ENCODE peak calls at places on chromosomes 1 and 21, in nine cellular contexts. One of them, this sample, is unnamed.

GRCh38 chr1:43067856-43068751 is 104.0 kb downstream of the EBNA1BP2 start:
- DNase-seq in MM.1S: no peak
- DNase-seq in tibial artery: no peak
- DNase-seq in heart right ventricle: no peak
- DNase-seq in tibial nerve: no peak
- DNase-seq in left ventricle myocardium inferior: no peak
- DNase-seq in foreskin fibroblast: no peak
- DNase-seq in endothelial cell of umbilical vein: no peak
- DNase-seq in pancreas: no peak
- DNase-seq in this sample: peak

GRCh38 chr1:161884475-161884874 is 118.4 kb downstream of the ATF6 start:
- DNase-seq in tibial nerve: no peak
- DNase-seq in pancreas: no peak
- DNase-seq in left ventricle myocardium inferior: no peak
- DNase-seq in MM.1S: no peak
- DNase-seq in heart right ventricle: no peak
- DNase-seq in foreskin fibroblast: no peak
- DNase-seq in endothelial cell of umbilical vein: no peak
- DNase-seq in tibial artery: no peak
- DNase-seq in this sample: no peak

GRCh38 chr21:16592399-16592798 is 862.6 kb downstream of the USP25 start:
- DNase-seq in foreskin fibroblast: no peak
- DNase-seq in tibial nerve: no peak
- DNase-seq in left ventricle myocardium inferior: no peak
- DNase-seq in heart right ventricle: no peak
- DNase-seq in tibial artery: no peak
- DNase-seq in endothelial cell of umbilical vein: no peak
- DNase-seq in MM.1S: no peak
- DNase-seq in pancreas: no peak
- DNase-seq in this sample: no peak

GRCh38 chr1:60835649-60836048 is 246.7 kb upstream of the NFIA start:
- DNase-seq in endothelial cell of umbilical vein: no peak
- DNase-seq in foreskin fibroblast: no peak
- DNase-seq in tibial artery: no peak
- DNase-seq in MM.1S: no peak
- DNase-seq in heart right ventricle: no peak
- DNase-seq in left ventricle myocardium inferior: no peak
- DNase-seq in tibial nerve: no peak
- DNase-seq in pancreas: no peak
- DNase-seq in this sample: no peak

GRCh38 chr1:113879459-113880038 is 7.8 kb downstream of the BCL2L15 start:
- DNase-seq in tibial nerve: no peak
- DNase-seq in heart right ventricle: no peak
- DNase-seq in tibial artery: no peak
- DNase-seq in pancreas: no peak
- DNase-seq in endothelial cell of umbilical vein: no peak
- DNase-seq in left ventricle myocardium inferior: no peak
- DNase-seq in foreskin fibroblast: no peak
- DNase-seq in MM.1S: no peak
- DNase-seq in this sample: no peak

GRCh38 chr1:59732219-59732955 is 82.4 kb upstream of the HOOK1 start:
- DNase-seq in endothelial cell of umbilical vein: no peak
- DNase-seq in tibial nerve: no peak
- DNase-seq in pancreas: no peak
- DNase-seq in MM.1S: no peak
- DNase-seq in foreskin fibroblast: no peak
- DNase-seq in tibial artery: no peak
- DNase-seq in heart right ventricle: no peak
- DNase-seq in left ventricle myocardium inferior: no peak
- DNase-seq in this sample: no peak

GRCh38 chr1:220751130-220751529 is 3.0 kb downstream of the MTARC2 start:
- DNase-seq in endothelial cell of umbilical vein: no peak
- DNase-seq in heart right ventricle: no peak
- DNase-seq in MM.1S: no peak
- DNase-seq in tibial artery: no peak
- DNase-seq in left ventricle myocardium inferior: no peak
- DNase-seq in pancreas: no peak
- DNase-seq in foreskin fibroblast: no peak
- DNase-seq in tibial nerve: no peak
- DNase-seq in this sample: no peak

GRCh38 chr1:192633533-192634258 is 2.3 kb upstream of the RGS13 start:
- DNase-seq in tibial artery: no peak
- DNase-seq in pancreas: no peak
- DNase-seq in endothelial cell of umbilical vein: no peak
- DNase-seq in MM.1S: no peak
- DNase-seq in left ventricle myocardium inferior: no peak
- DNase-seq in tibial nerve: no peak
- DNase-seq in heart right ventricle: no peak
- DNase-seq in foreskin fibroblast: no peak
- DNase-seq in this sample: no peak

GRCh38 chr1:154157520-154158306 is 2.8 kb upstream of the NUP210L start:
- DNase-seq in pancreas: no peak
- DNase-seq in tibial nerve: no peak
- DNase-seq in left ventricle myocardium inferior: no peak
- DNase-seq in heart right ventricle: peak
- DNase-seq in foreskin fibroblast: no peak
- DNase-seq in endothelial cell of umbilical vein: no peak
- DNase-seq in tibial artery: no peak
- DNase-seq in MM.1S: no peak
- DNase-seq in this sample: no peak

GRCh38 chr1:17020502-17020901 is 8.8 kb upstream of the ATP13A2 start:
- DNase-seq in tibial artery: no peak
- DNase-seq in pancreas: no peak
- DNase-seq in tibial nerve: no peak
- DNase-seq in heart right ventricle: no peak
- DNase-seq in left ventricle myocardium inferior: no peak
- DNase-seq in foreskin fibroblast: no peak
- DNase-seq in endothelial cell of umbilical vein: no peak
- DNase-seq in MM.1S: no peak
- DNase-seq in this sample: no peak

GRCh38 chr21:37225440-37225839 is 41.7 kb downstream of the VPS26C start:
- DNase-seq in left ventricle myocardium inferior: no peak
- DNase-seq in endothelial cell of umbilical vein: no peak
- DNase-seq in heart right ventricle: no peak
- DNase-seq in foreskin fibroblast: no peak
- DNase-seq in MM.1S: no peak
- DNase-seq in tibial nerve: no peak
- DNase-seq in pancreas: no peak
- DNase-seq in tibial artery: no peak
- DNase-seq in this sample: no peak

GRCh38 chr1:70459502-70460225 is 48.6 kb downstream of the CTH start:
- DNase-seq in pancreas: no peak
- DNase-seq in left ventricle myocardium inferior: no peak
- DNase-seq in foreskin fibroblast: peak
- DNase-seq in endothelial cell of umbilical vein: no peak
- DNase-seq in tibial artery: no peak
- DNase-seq in heart right ventricle: no peak
- DNase-seq in tibial nerve: no peak
- DNase-seq in MM.1S: no peak
- DNase-seq in this sample: peak

GRCh38 chr1:15353839-15354579 is 55.7 kb upstream of the EFHD2 start:
- DNase-seq in pancreas: no peak
- DNase-seq in endothelial cell of umbilical vein: no peak
- DNase-seq in heart right ventricle: no peak
- DNase-seq in tibial artery: no peak
- DNase-seq in tibial nerve: no peak
- DNase-seq in MM.1S: no peak
- DNase-seq in foreskin fibroblast: no peak
- DNase-seq in left ventricle myocardium inferior: no peak
- DNase-seq in this sample: peak

DNA sequence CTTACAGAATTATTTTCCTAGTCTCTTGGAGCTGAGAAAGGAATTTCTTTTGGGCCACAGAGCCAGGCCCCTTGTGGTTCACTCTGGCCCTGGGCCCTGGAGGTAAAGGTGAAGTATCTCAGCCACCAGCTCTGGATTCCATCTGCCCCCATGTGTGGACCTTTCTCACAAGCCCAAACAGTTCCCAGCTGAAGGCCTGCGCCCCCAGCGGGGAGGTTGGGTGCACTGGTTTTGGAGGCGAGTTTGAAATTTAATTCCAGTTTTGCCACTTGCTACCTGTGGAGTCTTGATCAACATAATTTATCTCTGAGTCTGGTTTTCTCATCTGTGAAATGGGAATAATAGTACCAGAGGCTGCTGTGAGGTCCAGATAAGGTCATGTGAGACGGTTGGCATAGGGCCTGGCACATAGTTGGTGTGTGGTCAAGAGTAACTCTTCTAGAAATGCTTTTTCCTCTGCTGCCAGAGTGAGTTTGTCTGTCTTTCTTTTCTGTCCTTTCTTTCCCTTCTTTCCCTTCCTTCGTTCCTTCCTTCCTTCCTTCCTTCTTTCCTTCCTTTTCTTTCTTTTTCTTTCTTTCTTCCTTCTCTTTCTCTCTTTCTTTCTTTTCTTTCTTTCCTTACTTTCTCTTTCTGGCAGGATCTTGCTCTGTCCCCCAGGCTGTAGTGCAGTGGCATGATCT is 6.1 kb downstream of the AGTRAP start:
- DNase-seq in endothelial cell of umbilical vein: no peak
- DNase-seq in MM.1S: no peak
- DNase-seq in left ventricle myocardium inferior: no peak
- DNase-seq in pancreas: no peak
- DNase-seq in tibial nerve: no peak
- DNase-seq in foreskin fibroblast: no peak
- DNase-seq in heart right ventricle: no peak
- DNase-seq in tibial artery: no peak
- DNase-seq in this sample: no peak
- H3K4me3 ChIP-seq in endothelial cell of umbilical vein: no peak
- H3K4me3 ChIP-seq in MM.1S: no peak
- H3K4me3 ChIP-seq in left ventricle myocardium inferior: no peak
- H3K4me3 ChIP-seq in pancreas: no peak
- H3K4me3 ChIP-seq in tibial nerve: no peak
- H3K4me3 ChIP-seq in foreskin fibroblast: no peak
- H3K4me3 ChIP-seq in heart right ventricle: no peak
- H3K4me3 ChIP-seq in tibial artery: no peak
- H3K4me3 ChIP-seq in this sample: no peak

GRCh38 chr1:227490001-227490400 is 73.4 kb upstream of the ZNF678 start:
- DNase-seq in foreskin fibroblast: no peak
- DNase-seq in tibial artery: no peak
- DNase-seq in MM.1S: no peak
- DNase-seq in pancreas: no peak
- DNase-seq in left ventricle myocardium inferior: no peak
- DNase-seq in tibial nerve: no peak
- DNase-seq in heart right ventricle: no peak
- DNase-seq in endothelial cell of umbilical vein: no peak
- DNase-seq in this sample: no peak

GRCh38 chr1:227489572-227489971 is 73.8 kb upstream of the ZNF678 start:
- DNase-seq in tibial nerve: no peak
- DNase-seq in heart right ventricle: peak
- DNase-seq in tibial artery: no peak
- DNase-seq in left ventricle myocardium inferior: no peak
- DNase-seq in foreskin fibroblast: no peak
- DNase-seq in MM.1S: no peak
- DNase-seq in endothelial cell of umbilical vein: no peak
- DNase-seq in pancreas: no peak
- DNase-seq in this sample: no peak

GRCh38 chr1:227487606-227488005 is 75.8 kb upstream of the ZNF678 start:
- DNase-seq in left ventricle myocardium inferior: no peak
- DNase-seq in pancreas: no peak
- DNase-seq in tibial artery: no peak
- DNase-seq in foreskin fibroblast: no peak
- DNase-seq in MM.1S: no peak
- DNase-seq in tibial nerve: no peak
- DNase-seq in endothelial cell of umbilical vein: no peak
- DNase-seq in heart right ventricle: no peak
- DNase-seq in this sample: no peak

GRCh38 chr1:227490478-227490877 is 72.9 kb upstream of the ZNF678 start:
- DNase-seq in foreskin fibroblast: no peak
- DNase-seq in endothelial cell of umbilical vein: no peak
- DNase-seq in tibial nerve: no peak
- DNase-seq in pancreas: no peak
- DNase-seq in MM.1S: no peak
- DNase-seq in heart right ventricle: no peak
- DNase-seq in tibial artery: no peak
- DNase-seq in left ventricle myocardium inferior: no peak
- DNase-seq in this sample: no peak

GRCh38 chr1:227486559-227486958 is 76.8 kb upstream of the ZNF678 start:
- DNase-seq in heart right ventricle: no peak
- DNase-seq in MM.1S: no peak
- DNase-seq in pancreas: no peak
- DNase-seq in endothelial cell of umbilical vein: no peak
- DNase-seq in left ventricle myocardium inferior: no peak
- DNase-seq in tibial nerve: no peak
- DNase-seq in foreskin fibroblast: no peak
- DNase-seq in tibial artery: no peak
- DNase-seq in this sample: no peak
- H3K4me3 ChIP-seq in heart right ventricle: no peak
- H3K4me3 ChIP-seq in MM.1S: no peak
- H3K4me3 ChIP-seq in pancreas: no peak
- H3K4me3 ChIP-seq in endothelial cell of umbilical vein: no peak
- H3K4me3 ChIP-seq in left ventricle myocardium inferior: no peak
- H3K4me3 ChIP-seq in tibial nerve: no peak
- H3K4me3 ChIP-seq in foreskin fibroblast: no peak
- H3K4me3 ChIP-seq in tibial artery: no peak
- H3K4me3 ChIP-seq in this sample: no peak

GRCh38 chr21:35529141-35529863 is 480.2 kb upstream of the RUNX1 start:
- DNase-seq in foreskin fibroblast: no peak
- DNase-seq in left ventricle myocardium inferior: no peak
- DNase-seq in MM.1S: peak
- DNase-seq in endothelial cell of umbilical vein: no peak
- DNase-seq in tibial nerve: no peak
- DNase-seq in tibial artery: no peak
- DNase-seq in pancreas: no peak
- DNase-seq in heart right ventricle: no peak
- DNase-seq in this sample: no peak
- H3K4me3 ChIP-seq in foreskin fibroblast: no peak
- H3K4me3 ChIP-seq in left ventricle myocardium inferior: peak
- H3K4me3 ChIP-seq in MM.1S: peak
- H3K4me3 ChIP-seq in endothelial cell of umbilical vein: no peak
- H3K4me3 ChIP-seq in tibial nerve: peak
- H3K4me3 ChIP-seq in tibial artery: peak
- H3K4me3 ChIP-seq in pancreas: peak
- H3K4me3 ChIP-seq in heart right ventricle: peak
- H3K4me3 ChIP-seq in this sample: peak

GRCh38 chr1:108830119-108831008 is 26.5 kb downstream of the AKNAD1 start:
- DNase-seq in left ventricle myocardium inferior: peak
- DNase-seq in pancreas: peak
- DNase-seq in heart right ventricle: peak
- DNase-seq in foreskin fibroblast: peak
- DNase-seq in MM.1S: no peak
- DNase-seq in endothelial cell of umbilical vein: peak
- DNase-seq in tibial artery: peak
- DNase-seq in tibial nerve: peak
- DNase-seq in this sample: no peak
- H3K4me3 ChIP-seq in left ventricle myocardium inferior: peak
- H3K4me3 ChIP-seq in pancreas: no peak
- H3K4me3 ChIP-seq in heart right ventricle: peak
- H3K4me3 ChIP-seq in foreskin fibroblast: peak
- H3K4me3 ChIP-seq in MM.1S: no peak
- H3K4me3 ChIP-seq in endothelial cell of umbilical vein: no peak
- H3K4me3 ChIP-seq in tibial artery: peak
- H3K4me3 ChIP-seq in tibial nerve: no peak
- H3K4me3 ChIP-seq in this sample: no peak